ENCODE peak calls at places on chromosomes 3 and 15, in nine cellular contexts. E is stimulated activated CD4-positive, alpha-beta T cell treated with anti-CD3 and anti-CD28 coated beads, Interleukin-12 subunit alpha, Interleukin-12 subunit beta, amount 100 ng/mL, for 48 hours; Q is neural crest cell; A is nephron progenitor cell; V is frontal cortex; N is heart right ventricle; P is T47D; U is GM12865; R is CD8-positive, alpha-beta T cell. W is an unnamed sample.

GRCh38 chr3:20843037-20843436 is 657.0 kb upstream of the SGO1 start:
- DNase-seq in E (no peak), Q (no peak), A (no peak), V (no peak), N (no peak), P (no peak), U (no peak), R (no peak), W (no peak)

GRCh38 chr3:171183042-171183441 is 156.5 kb upstream of the SLC2A2 start:
- DNase-seq in E (no peak), Q (no peak), A (no peak), V (no peak), N (no peak), P (peak), U (no peak), R (no peak), W (no peak)

GRCh38 chr3:157532529-157533297 is 29.5 kb upstream of the VEPH1 start:
- DNase-seq in E (no peak), Q (peak), A (peak), V (peak), N (no peak), P (peak), U (peak), R (no peak), W (no peak)

GRCh38 chr15:62711691-62712454 is 330.7 kb upstream of the TPM1 start:
- DNase-seq in E (peak), Q (no peak), A (no peak), V (no peak), N (no peak), P (no peak), U (no peak), R (no peak), W (no peak)

GRCh38 chr3:31399270-31399669 is 133.5 kb upstream of the STT3B start:
- DNase-seq in E (no peak), Q (no peak), A (no peak), V (no peak), N (no peak), P (no peak), U (peak), R (no peak), W (no peak)

GRCh38 chr15:46848704-46849103 is 868.6 kb upstream of the SEMA6D start:
- DNase-seq in E (no peak), Q (no peak), A (no peak), V (no peak), N (no peak), P (no peak), U (no peak), R (no peak), W (no peak)

GRCh38 chr3:172153335-172153861 is 114.0 kb downstream of the FNDC3B start:
- DNase-seq in E (peak), Q (peak), A (peak), V (no peak), N (peak), P (peak), U (no peak), R (no peak), W (peak)

GRCh38 chr15:47917881-47918280 is 200.6 kb downstream of the SEMA6D start:
- DNase-seq in E (no peak), Q (no peak), A (no peak), V (no peak), N (no peak), P (no peak), U (peak), R (no peak), W (no peak)

GRCh38 chr15:101043911-101044624 is 124.9 kb downstream of the LRRK1 start:
- DNase-seq in E (no peak), Q (no peak), A (no peak), V (no peak), N (no peak), P (no peak), U (no peak), R (no peak), W (no peak)

GRCh38 chr3:141561426-141562034 is 74.7 kb downstream of the RASA2 start:
- DNase-seq in E (no peak), Q (peak), A (peak), V (peak), N (no peak), P (peak), U (peak), R (no peak), W (no peak)

GRCh38 chr3:129599607-129600006 is 6.9 kb downstream of the PLXND1 start:
- DNase-seq in E (no peak), Q (no peak), A (no peak), V (peak), N (no peak), P (no peak), U (no peak), R (no peak), W (peak)

GRCh38 chr3:115428825-115429224 is 194.5 kb upstream of the GAP43 start:
- DNase-seq in E (no peak), Q (no peak), A (no peak), V (no peak), N (no peak), P (no peak), U (no peak), R (no peak), W (no peak)

GRCh38 chr15:50181983-50182232 is at the start of gene SLC27A2:
- DNase-seq in E (no peak), Q (peak), A (no peak), V (no peak), N (no peak), P (peak), U (peak), R (no peak), W (no peak)

GRCh38 chr3:4503050-4503449 is 9.9 kb downstream of the ITPR1 start:
- DNase-seq in E (no peak), Q (no peak), A (no peak), V (no peak), N (no peak), P (no peak), U (peak), R (no peak), W (no peak)

GRCh38 chr15:70936326-70936725 is 43.7 kb downstream of the LRRC49 start:
- DNase-seq in E (no peak), Q (no peak), A (no peak), V (no peak), N (no peak), P (peak), U (no peak), R (no peak), W (no peak)

GRCh38 chr3:73624363-73625123 is at the start of gene PDZRN3:
- DNase-seq in E (no peak), Q (peak), A (peak), V (peak), N (peak), P (peak), U (no peak), R (no peak), W (peak)

GRCh38 chr15:60975203-60975602 is 253.9 kb downstream of the RORA start:
- DNase-seq in E (no peak), Q (no peak), A (no peak), V (no peak), N (no peak), P (no peak), U (no peak), R (no peak), W (no peak)

GRCh38 chr3:67947808-67948508 is 293.5 kb upstream of the SUCLG2 start:
- DNase-seq in E (peak), Q (peak), A (peak), V (no peak), N (peak), P (peak), U (peak), R (peak), W (no peak)

GRCh38 chr3:5019411-5020261 is 40.4 kb downstream of the BHLHE40 start:
- DNase-seq in E (peak), Q (no peak), A (no peak), V (no peak), N (no peak), P (no peak), U (no peak), R (peak), W (no peak)

GRCh38 chr3:59335338-59335737 is 285.5 kb upstream of the CFAP20DC start:
- DNase-seq in E (no peak), Q (no peak), A (no peak), V (no peak), N (no peak), P (no peak), U (no peak), R (no peak), W (no peak)

GRCh38 chr3:20145874-20146273 is 40.1 kb downstream of the SGO1 start:
- DNase-seq in E (no peak), Q (no peak), A (no peak), V (no peak), N (no peak), P (no peak), U (no peak), R (no peak), W (no peak)

GRCh38 chr3:148750296-148750695 is 52.6 kb downstream of the AGTR1 start:
- DNase-seq in E (no peak), Q (no peak), A (no peak), V (no peak), N (no peak), P (no peak), U (no peak), R (no peak), W (no peak)

GRCh38 chr15:70133296-70133695 is 35.6 kb upstream of the TLE3 start:
- DNase-seq in E (no peak), Q (no peak), A (no peak), V (no peak), N (no peak), P (no peak), U (no peak), R (no peak), W (no peak)

GRCh38 chr3:122066331-122067213 is 11.4 kb downstream of the CD86 start:
- DNase-seq in E (no peak), Q (no peak), A (no peak), V (no peak), N (no peak), P (no peak), U (peak), R (no peak), W (no peak)

GRCh38 chr3:149969110-149969944 is 1.4 kb downstream of the PFN2 start:
- DNase-seq in E (no peak), Q (peak), A (peak), V (peak), N (no peak), P (peak), U (no peak), R (no peak), W (no peak)

GRCh38 chr3:156682491-156682890 is 8.1 kb downstream of the TIPARP start:
- DNase-seq in E (no peak), Q (no peak), A (no peak), V (no peak), N (no peak), P (no peak), U (no peak), R (no peak), W (no peak)